ENCODE peak calls at places on chromosomes 13 and 19, in eight cellular contexts. One of them, this sample, is unnamed.

GRCh38 chr13:32426981-32427851 is 714 bp downstream of the N4BP2L1 start:
- DNase-seq in astrocyte of the hippocampus: peak
- DNase-seq in NCI-H1930: peak
- DNase-seq in Peyer's patch: peak
- DNase-seq in posterior vena cava: peak
- DNase-seq in activated CD8-positive, alpha-beta memory T cell treated with anti-CD3 and anti-CD28 coated beads for 1 hour: peak
- DNase-seq in stimulated activated CD4-positive, alpha-beta T cell treated with anti-CD3 and anti-CD28 coated beads, TNF-alpha, amount 100 ng/mL, for 48 hours: no peak
- DNase-seq in NCI-H82: peak
- DNase-seq in this sample: peak

GRCh38 chr13:97109841-97110492 is 112.2 kb upstream of the MBNL2 start:
- DNase-seq in astrocyte of the hippocampus: peak
- DNase-seq in NCI-H1930: peak
- DNase-seq in Peyer's patch: peak
- DNase-seq in posterior vena cava: peak
- DNase-seq in activated CD8-positive, alpha-beta memory T cell treated with anti-CD3 and anti-CD28 coated beads for 1 hour: peak
- DNase-seq in stimulated activated CD4-positive, alpha-beta T cell treated with anti-CD3 and anti-CD28 coated beads, TNF-alpha, amount 100 ng/mL, for 48 hours: peak
- DNase-seq in NCI-H82: peak
- DNase-seq in this sample: peak

GRCh38 chr19:38836438-38837303 is 5.1 kb upstream of the ECH1 start:
- DNase-seq in astrocyte of the hippocampus: no peak
- DNase-seq in NCI-H1930: no peak
- DNase-seq in Peyer's patch: no peak
- DNase-seq in posterior vena cava: no peak
- DNase-seq in activated CD8-positive, alpha-beta memory T cell treated with anti-CD3 and anti-CD28 coated beads for 1 hour: no peak
- DNase-seq in stimulated activated CD4-positive, alpha-beta T cell treated with anti-CD3 and anti-CD28 coated beads, TNF-alpha, amount 100 ng/mL, for 48 hours: no peak
- DNase-seq in NCI-H82: no peak
- DNase-seq in this sample: no peak

GRCh38 chr19:4495471-4495870 is 22.8 kb downstream of the PLIN4 start:
- DNase-seq in astrocyte of the hippocampus: no peak
- DNase-seq in NCI-H1930: no peak
- DNase-seq in Peyer's patch: no peak
- DNase-seq in posterior vena cava: no peak
- DNase-seq in activated CD8-positive, alpha-beta memory T cell treated with anti-CD3 and anti-CD28 coated beads for 1 hour: no peak
- DNase-seq in stimulated activated CD4-positive, alpha-beta T cell treated with anti-CD3 and anti-CD28 coated beads, TNF-alpha, amount 100 ng/mL, for 48 hours: no peak
- DNase-seq in NCI-H82: no peak
- DNase-seq in this sample: no peak

GRCh38 chr19:32658527-32658926 is 16.5 kb downstream of the ANKRD27 start:
- DNase-seq in astrocyte of the hippocampus: no peak
- DNase-seq in NCI-H1930: no peak
- DNase-seq in Peyer's patch: no peak
- DNase-seq in posterior vena cava: no peak
- DNase-seq in activated CD8-positive, alpha-beta memory T cell treated with anti-CD3 and anti-CD28 coated beads for 1 hour: no peak
- DNase-seq in stimulated activated CD4-positive, alpha-beta T cell treated with anti-CD3 and anti-CD28 coated beads, TNF-alpha, amount 100 ng/mL, for 48 hours: no peak
- DNase-seq in NCI-H82: no peak
- DNase-seq in this sample: no peak

GRCh38 chr19:46859637-46860124 is 1.1 kb upstream of the ARHGAP35 start:
- DNase-seq in astrocyte of the hippocampus: no peak
- DNase-seq in NCI-H1930: no peak
- DNase-seq in Peyer's patch: no peak
- DNase-seq in posterior vena cava: peak
- DNase-seq in activated CD8-positive, alpha-beta memory T cell treated with anti-CD3 and anti-CD28 coated beads for 1 hour: no peak
- DNase-seq in stimulated activated CD4-positive, alpha-beta T cell treated with anti-CD3 and anti-CD28 coated beads, TNF-alpha, amount 100 ng/mL, for 48 hours: no peak
- DNase-seq in NCI-H82: peak
- DNase-seq in this sample: no peak

GRCh38 chr19:46753420-46754155 is 7.3 kb upstream of the STRN4 start:
- DNase-seq in astrocyte of the hippocampus: no peak
- DNase-seq in NCI-H1930: peak
- DNase-seq in Peyer's patch: peak
- DNase-seq in posterior vena cava: no peak
- DNase-seq in activated CD8-positive, alpha-beta memory T cell treated with anti-CD3 and anti-CD28 coated beads for 1 hour: peak
- DNase-seq in stimulated activated CD4-positive, alpha-beta T cell treated with anti-CD3 and anti-CD28 coated beads, TNF-alpha, amount 100 ng/mL, for 48 hours: peak
- DNase-seq in NCI-H82: peak
- DNase-seq in this sample: no peak

GRCh38 chr19:13207237-13208130 is 57.3 kb downstream of the IER2 start:
- DNase-seq in astrocyte of the hippocampus: peak
- DNase-seq in NCI-H1930: no peak
- DNase-seq in Peyer's patch: peak
- DNase-seq in posterior vena cava: no peak
- DNase-seq in activated CD8-positive, alpha-beta memory T cell treated with anti-CD3 and anti-CD28 coated beads for 1 hour: no peak
- DNase-seq in stimulated activated CD4-positive, alpha-beta T cell treated with anti-CD3 and anti-CD28 coated beads, TNF-alpha, amount 100 ng/mL, for 48 hours: no peak
- DNase-seq in NCI-H82: no peak
- DNase-seq in this sample: no peak

GRCh38 chr13:49806126-49806536 is 13.6 kb upstream of the KPNA3 start:
- DNase-seq in astrocyte of the hippocampus: no peak
- DNase-seq in NCI-H1930: no peak
- DNase-seq in Peyer's patch: no peak
- DNase-seq in posterior vena cava: no peak
- DNase-seq in activated CD8-positive, alpha-beta memory T cell treated with anti-CD3 and anti-CD28 coated beads for 1 hour: no peak
- DNase-seq in stimulated activated CD4-positive, alpha-beta T cell treated with anti-CD3 and anti-CD28 coated beads, TNF-alpha, amount 100 ng/mL, for 48 hours: no peak
- DNase-seq in NCI-H82: no peak
- DNase-seq in this sample: no peak

GRCh38 chr19:1074512-1075283 is 7.7 kb downstream of the ARHGAP45 start:
- DNase-seq in astrocyte of the hippocampus: peak
- DNase-seq in NCI-H1930: peak
- DNase-seq in Peyer's patch: peak
- DNase-seq in posterior vena cava: peak
- DNase-seq in activated CD8-positive, alpha-beta memory T cell treated with anti-CD3 and anti-CD28 coated beads for 1 hour: peak
- DNase-seq in stimulated activated CD4-positive, alpha-beta T cell treated with anti-CD3 and anti-CD28 coated beads, TNF-alpha, amount 100 ng/mL, for 48 hours: peak
- DNase-seq in NCI-H82: peak
- DNase-seq in this sample: peak

GRCh38 chr13:40758811-40759210 is 12.2 kb downstream of the MRPS31 start:
- DNase-seq in astrocyte of the hippocampus: no peak
- DNase-seq in NCI-H1930: no peak
- DNase-seq in Peyer's patch: no peak
- DNase-seq in posterior vena cava: no peak
- DNase-seq in activated CD8-positive, alpha-beta memory T cell treated with anti-CD3 and anti-CD28 coated beads for 1 hour: no peak
- DNase-seq in stimulated activated CD4-positive, alpha-beta T cell treated with anti-CD3 and anti-CD28 coated beads, TNF-alpha, amount 100 ng/mL, for 48 hours: no peak
- DNase-seq in NCI-H82: no peak
- DNase-seq in this sample: no peak

GRCh38 chr13:48151766-48152165 is 56.9 kb upstream of the MED4 start:
- DNase-seq in astrocyte of the hippocampus: peak
- DNase-seq in NCI-H1930: no peak
- DNase-seq in Peyer's patch: no peak
- DNase-seq in posterior vena cava: no peak
- DNase-seq in activated CD8-positive, alpha-beta memory T cell treated with anti-CD3 and anti-CD28 coated beads for 1 hour: no peak
- DNase-seq in stimulated activated CD4-positive, alpha-beta T cell treated with anti-CD3 and anti-CD28 coated beads, TNF-alpha, amount 100 ng/mL, for 48 hours: no peak
- DNase-seq in NCI-H82: no peak
- DNase-seq in this sample: no peak

GRCh38 chr13:111404746-111405145 is 84.3 kb downstream of the TEX29 start:
- DNase-seq in astrocyte of the hippocampus: no peak
- DNase-seq in NCI-H1930: no peak
- DNase-seq in Peyer's patch: no peak
- DNase-seq in posterior vena cava: peak
- DNase-seq in activated CD8-positive, alpha-beta memory T cell treated with anti-CD3 and anti-CD28 coated beads for 1 hour: no peak
- DNase-seq in stimulated activated CD4-positive, alpha-beta T cell treated with anti-CD3 and anti-CD28 coated beads, TNF-alpha, amount 100 ng/mL, for 48 hours: no peak
- DNase-seq in NCI-H82: no peak
- DNase-seq in this sample: no peak

GRCh38 chr19:46350758-46351159 is 3.9 kb downstream of the PPP5C start:
- DNase-seq in astrocyte of the hippocampus: no peak
- DNase-seq in NCI-H1930: no peak
- DNase-seq in Peyer's patch: peak
- DNase-seq in posterior vena cava: peak
- DNase-seq in activated CD8-positive, alpha-beta memory T cell treated with anti-CD3 and anti-CD28 coated beads for 1 hour: no peak
- DNase-seq in stimulated activated CD4-positive, alpha-beta T cell treated with anti-CD3 and anti-CD28 coated beads, TNF-alpha, amount 100 ng/mL, for 48 hours: no peak
- DNase-seq in NCI-H82: no peak
- DNase-seq in this sample: no peak

GRCh38 chr19:33508431-33508830 is 13.2 kb downstream of the PEPD start:
- DNase-seq in astrocyte of the hippocampus: no peak
- DNase-seq in NCI-H1930: no peak
- DNase-seq in Peyer's patch: no peak
- DNase-seq in posterior vena cava: no peak
- DNase-seq in activated CD8-positive, alpha-beta memory T cell treated with anti-CD3 and anti-CD28 coated beads for 1 hour: no peak
- DNase-seq in stimulated activated CD4-positive, alpha-beta T cell treated with anti-CD3 and anti-CD28 coated beads, TNF-alpha, amount 100 ng/mL, for 48 hours: no peak
- DNase-seq in NCI-H82: no peak
- DNase-seq in this sample: no peak

GRCh38 chr13:24654741-24655140 is 25.5 kb upstream of the ATP12A start:
- DNase-seq in astrocyte of the hippocampus: no peak
- DNase-seq in NCI-H1930: no peak
- DNase-seq in Peyer's patch: no peak
- DNase-seq in posterior vena cava: no peak
- DNase-seq in activated CD8-positive, alpha-beta memory T cell treated with anti-CD3 and anti-CD28 coated beads for 1 hour: no peak
- DNase-seq in stimulated activated CD4-positive, alpha-beta T cell treated with anti-CD3 and anti-CD28 coated beads, TNF-alpha, amount 100 ng/mL, for 48 hours: no peak
- DNase-seq in NCI-H82: no peak
- DNase-seq in this sample: no peak

GRCh38 chr19:48613024-48613851 is 1.6 kb downstream of the FAM83E start:
- DNase-seq in astrocyte of the hippocampus: peak
- DNase-seq in NCI-H1930: no peak
- DNase-seq in Peyer's patch: no peak
- DNase-seq in posterior vena cava: no peak
- DNase-seq in activated CD8-positive, alpha-beta memory T cell treated with anti-CD3 and anti-CD28 coated beads for 1 hour: no peak
- DNase-seq in stimulated activated CD4-positive, alpha-beta T cell treated with anti-CD3 and anti-CD28 coated beads, TNF-alpha, amount 100 ng/mL, for 48 hours: no peak
- DNase-seq in NCI-H82: no peak
- DNase-seq in this sample: no peak

GRCh38 chr19:49988433-49988832 is 27.5 kb upstream of the SIGLEC11 start:
- DNase-seq in astrocyte of the hippocampus: peak
- DNase-seq in NCI-H1930: no peak
- DNase-seq in Peyer's patch: no peak
- DNase-seq in posterior vena cava: no peak
- DNase-seq in activated CD8-positive, alpha-beta memory T cell treated with anti-CD3 and anti-CD28 coated beads for 1 hour: no peak
- DNase-seq in stimulated activated CD4-positive, alpha-beta T cell treated with anti-CD3 and anti-CD28 coated beads, TNF-alpha, amount 100 ng/mL, for 48 hours: peak
- DNase-seq in NCI-H82: no peak
- DNase-seq in this sample: no peak

GRCh38 chr13:50149932-50150331 is 134.7 kb downstream of the KCNRG start:
- DNase-seq in astrocyte of the hippocampus: no peak
- DNase-seq in NCI-H1930: no peak
- DNase-seq in Peyer's patch: no peak
- DNase-seq in posterior vena cava: no peak
- DNase-seq in activated CD8-positive, alpha-beta memory T cell treated with anti-CD3 and anti-CD28 coated beads for 1 hour: no peak
- DNase-seq in stimulated activated CD4-positive, alpha-beta T cell treated with anti-CD3 and anti-CD28 coated beads, TNF-alpha, amount 100 ng/mL, for 48 hours: no peak
- DNase-seq in NCI-H82: no peak
- DNase-seq in this sample: no peak

GRCh38 chr13:27082325-27082724 is 89.3 kb downstream of the USP12 start:
- DNase-seq in astrocyte of the hippocampus: peak
- DNase-seq in NCI-H1930: no peak
- DNase-seq in Peyer's patch: no peak
- DNase-seq in posterior vena cava: no peak
- DNase-seq in activated CD8-positive, alpha-beta memory T cell treated with anti-CD3 and anti-CD28 coated beads for 1 hour: no peak
- DNase-seq in stimulated activated CD4-positive, alpha-beta T cell treated with anti-CD3 and anti-CD28 coated beads, TNF-alpha, amount 100 ng/mL, for 48 hours: no peak
- DNase-seq in NCI-H82: no peak
- DNase-seq in this sample: no peak

GRCh38 chr13:33290421-33290965 is 4.9 kb upstream of the STARD13 start:
- DNase-seq in astrocyte of the hippocampus: no peak
- DNase-seq in NCI-H1930: no peak
- DNase-seq in Peyer's patch: no peak
- DNase-seq in posterior vena cava: no peak
- DNase-seq in activated CD8-positive, alpha-beta memory T cell treated with anti-CD3 and anti-CD28 coated beads for 1 hour: no peak
- DNase-seq in stimulated activated CD4-positive, alpha-beta T cell treated with anti-CD3 and anti-CD28 coated beads, TNF-alpha, amount 100 ng/mL, for 48 hours: no peak
- DNase-seq in NCI-H82: no peak
- DNase-seq in this sample: no peak

GRCh38 chr13:94640676-94641075 is 39.0 kb downstream of the GPR180 start:
- DNase-seq in astrocyte of the hippocampus: no peak
- DNase-seq in NCI-H1930: no peak
- DNase-seq in Peyer's patch: no peak
- DNase-seq in posterior vena cava: no peak
- DNase-seq in activated CD8-positive, alpha-beta memory T cell treated with anti-CD3 and anti-CD28 coated beads for 1 hour: no peak
- DNase-seq in stimulated activated CD4-positive, alpha-beta T cell treated with anti-CD3 and anti-CD28 coated beads, TNF-alpha, amount 100 ng/mL, for 48 hours: no peak
- DNase-seq in NCI-H82: no peak
- DNase-seq in this sample: no peak

GRCh38 chr13:20415288-20415644 is 110.4 kb downstream of the CRYL1 start:
- DNase-seq in astrocyte of the hippocampus: no peak
- DNase-seq in NCI-H1930: no peak
- DNase-seq in Peyer's patch: no peak
- DNase-seq in posterior vena cava: peak
- DNase-seq in activated CD8-positive, alpha-beta memory T cell treated with anti-CD3 and anti-CD28 coated beads for 1 hour: no peak
- DNase-seq in stimulated activated CD4-positive, alpha-beta T cell treated with anti-CD3 and anti-CD28 coated beads, TNF-alpha, amount 100 ng/mL, for 48 hours: no peak
- DNase-seq in NCI-H82: no peak
- DNase-seq in this sample: no peak